ENCODE peak calls at places on chromosome 7, in five cellular contexts. One of them, this sample, is unnamed.

GRCh38 chr7:65269150-65269856 is 104.4 kb upstream of the ZNF92 start:
- DNase-seq in tibial artery: no peak
- DNase-seq in HT1080: no peak
- DNase-seq in CD8-positive, alpha-beta T cell: no peak
- DNase-seq in substantia nigra: no peak
- DNase-seq in this sample: no peak

GRCh38 chr7:36532981-36533499 is 143.4 kb downstream of the ANLN start:
- DNase-seq in tibial artery: no peak
- DNase-seq in HT1080: no peak
- DNase-seq in substantia nigra: no peak
- DNase-seq in CD8-positive, alpha-beta T cell: no peak
- DNase-seq in this sample: no peak

GRCh38 chr7:28169166-28169713 is 11.4 kb downstream of the JAZF1 start:
- DNase-seq in HT1080: no peak
- DNase-seq in tibial artery: no peak
- DNase-seq in substantia nigra: no peak
- DNase-seq in CD8-positive, alpha-beta T cell: no peak
- DNase-seq in this sample: no peak

GRCh38 chr7:134513169-134513752 is 14.1 kb upstream of the AKR1B10 start:
- DNase-seq in substantia nigra: no peak
- DNase-seq in tibial artery: no peak
- DNase-seq in HT1080: peak
- DNase-seq in CD8-positive, alpha-beta T cell: no peak
- DNase-seq in this sample: peak

GRCh38 chr7:7201583-7202374 is 19.4 kb downstream of the C1GALT1 start:
- DNase-seq in tibial artery: no peak
- DNase-seq in substantia nigra: no peak
- DNase-seq in CD8-positive, alpha-beta T cell: peak
- DNase-seq in HT1080: no peak
- DNase-seq in this sample: no peak

GRCh38 chr7:103795787-103796186 is 193.7 kb downstream of the RELN start:
- DNase-seq in HT1080: no peak
- DNase-seq in tibial artery: no peak
- DNase-seq in substantia nigra: no peak
- DNase-seq in CD8-positive, alpha-beta T cell: no peak
- DNase-seq in this sample: no peak

GRCh38 chr7:3338161-3338560 is 37.1 kb downstream of the SDK1 start:
- DNase-seq in tibial artery: no peak
- DNase-seq in HT1080: no peak
- DNase-seq in substantia nigra: no peak
- DNase-seq in CD8-positive, alpha-beta T cell: no peak
- DNase-seq in this sample: no peak

GRCh38 chr7:42457663-42458062 is 220.7 kb upstream of the GLI3 start:
- DNase-seq in HT1080: peak
- DNase-seq in tibial artery: no peak
- DNase-seq in CD8-positive, alpha-beta T cell: no peak
- DNase-seq in substantia nigra: no peak
- DNase-seq in this sample: no peak

GRCh38 chr7:82444220-82445049 is 858 bp upstream of the CACNA2D1 start:
- DNase-seq in HT1080: no peak
- DNase-seq in CD8-positive, alpha-beta T cell: no peak
- DNase-seq in tibial artery: no peak
- DNase-seq in substantia nigra: peak
- DNase-seq in this sample: peak

GRCh38 chr7:135929692-135930091 is 47.5 kb downstream of the MTPN start:
- DNase-seq in tibial artery: no peak
- DNase-seq in CD8-positive, alpha-beta T cell: no peak
- DNase-seq in HT1080: no peak
- DNase-seq in substantia nigra: no peak
- DNase-seq in this sample: no peak

GRCh38 chr7:116576350-116577319 is 51.8 kb downstream of the CAV1 start:
- DNase-seq in CD8-positive, alpha-beta T cell: no peak
- DNase-seq in tibial artery: peak
- DNase-seq in substantia nigra: no peak
- DNase-seq in HT1080: peak
- DNase-seq in this sample: no peak

GRCh38 chr7:108101759-108102158 is 28.4 kb downstream of the LAMB4 start:
- DNase-seq in substantia nigra: no peak
- DNase-seq in tibial artery: no peak
- DNase-seq in CD8-positive, alpha-beta T cell: no peak
- DNase-seq in HT1080: no peak
- DNase-seq in this sample: no peak

GRCh38 chr7:13560441-13560840 is 429.0 kb downstream of the ETV1 start:
- DNase-seq in HT1080: peak
- DNase-seq in CD8-positive, alpha-beta T cell: no peak
- DNase-seq in tibial artery: no peak
- DNase-seq in substantia nigra: no peak
- DNase-seq in this sample: no peak